ENCODE peak calls at places on chromosomes 11 and 22, in four cellular contexts. N, M, J and R are unnamed samples.

GRCh38 chr11:76194872-76195668 is 11.2 kb downstream of the WNT11 start:
- DNase-seq in M (no peak), N (no peak), J (no peak), R (no peak)

GRCh38 chr11:76654310-76654851 is 16.2 kb downstream of the LRRC32 start:
- DNase-seq in N (no peak), M (no peak), J (peak; percentile 72), R (peak; percentile 84)

GRCh38 chr11:94877446-94878200 is 95.7 kb downstream of the CWC15 start:
- DNase-seq in N (no peak), J (no peak), M (no peak), R (no peak)

GRCh38 chr22:23237201-23237798 is 57.0 kb downstream of the BCR start:
- DNase-seq in J (peak; percentile 58), N (no peak), M (no peak), R (peak; percentile 83)

GRCh38 chr11:131274233-131274632 is 96.2 kb upstream of the NTM start:
- DNase-seq in M (no peak), J (no peak), N (peak; percentile 19), R (no peak)

GRCh38 chr22:49555526-49555925 is 272.1 kb downstream of the BRD1 start:
- DNase-seq in N (no peak), M (peak; percentile 50), J (no peak), R (peak; percentile 40)

GRCh38 chr11:3073029-3073435 is 15.8 kb upstream of the CARS1 start:
- DNase-seq in N (no peak), J (no peak), M (no peak), R (no peak)

GRCh38 chr11:61297341-61297740 is 2.2 kb upstream of the VWCE start:
- DNase-seq in N (no peak), M (no peak), J (no peak), R (no peak)

GRCh38 chr22:38967451-38968450 is 10.3 kb downstream of the APOBEC3A start:
- DNase-seq in N (peak; percentile 22), M (no peak), J (no peak), R (no peak)

GRCh38 chr22:37419916-37420655 is 7.2 kb downstream of the ELFN2 start:
- DNase-seq in N (no peak), J (no peak), M (no peak), R (no peak)

GRCh38 chr11:28793282-28793738 is 685.1 kb downstream of the METTL15 start:
- DNase-seq in M (no peak), N (no peak), J (no peak), R (no peak)

GRCh38 chr22:23856721-23857605 is 712 bp upstream of the SLC2A11 start:
- DNase-seq in N (peak; percentile 76), J (peak; percentile 54), M (no peak), R (no peak)

GRCh38 chr11:130865091-130865771 is 51.0 kb downstream of the SNX19 start:
- DNase-seq in M (no peak), J (no peak), N (no peak), R (no peak)

GRCh38 chr22:44755956-44756361 is 3.6 kb downstream of the ARHGAP8 start:
- DNase-seq in M (no peak), N (no peak), J (no peak), R (no peak)

GRCh38 chr11:94602430-94603372 is 35.5 kb downstream of the PIWIL4 start:
- DNase-seq in N (peak; percentile 64), M (no peak), J (peak; percentile 51), R (peak; percentile 78)

GRCh38 chr22:48959496-48959895 is 868.2 kb downstream of the BRD1 start:
- DNase-seq in N (no peak), M (peak; percentile 17), J (no peak), R (peak; percentile 42)

GRCh38 chr11:17812286-17813187 is 78.0 kb downstream of the KCNC1 start:
- DNase-seq in J (no peak), M (no peak), N (no peak), R (no peak)

GRCh38 chr11:67282876-67283371 is 6.2 kb upstream of the ANKRD13D start:
- DNase-seq in M (no peak), N (no peak), J (no peak), R (no peak)